ENCODE peak calls at places on chromosome 7, in seven cellular contexts. O, J, D, T, R, V and Y are unnamed samples.
A peak's percentile ranks its signal among the peaks of the same experiment; 100 is the strongest.

GRCh38 chr7:132858251-132858650 is 223.6 kb downstream of the CHCHD3 start:
- DNase-seq in O (no peak), V (no peak), T (no peak), R (no peak), D (no peak), J (no peak), Y (no peak)

GRCh38 chr7:148124477-148124876 is 466.1 kb upstream of the C7orf33 start:
- DNase-seq in D (no peak), R (no peak), J (no peak), V (no peak), O (no peak), T (no peak), Y (no peak)

GRCh38 chr7:33156441-33156840 is 27.1 kb downstream of the BBS9 start:
- DNase-seq in J (no peak), T (no peak), V (no peak), R (no peak), D (no peak), O (no peak), Y (no peak)

GRCh38 chr7:100974021-100974420 is 4.7 kb downstream of the MUC12 start:
- DNase-seq in T (no peak), D (no peak), J (no peak), R (no peak), O (no peak), V (no peak), Y (no peak)

GRCh38 chr7:141073641-141074161 is at the start of gene TMEM178B:
- DNase-seq in T (no peak), R (peak; percentile 69), V (no peak), D (peak; percentile 68), O (peak; percentile 35), J (no peak), Y (no peak)

GRCh38 chr7:30996261-30996660 is 32.5 kb downstream of the GHRHR start:
- DNase-seq in R (no peak), D (no peak), O (no peak), J (peak; percentile 76), V (no peak), T (peak; percentile 48), Y (no peak)

GRCh38 chr7:12865593-12865992 is 178.2 kb downstream of the ARL4A start:
- DNase-seq in V (no peak), J (no peak), R (no peak), T (no peak), D (no peak), O (no peak), Y (no peak)

GRCh38 chr7:48899932-48900331 is 24.4 kb upstream of the CDC14C start:
- DNase-seq in J (no peak), O (no peak), D (no peak), V (no peak), T (no peak), R (no peak), Y (no peak)

GRCh38 chr7:26944486-26944885 is 80.1 kb upstream of the SKAP2 start:
- DNase-seq in R (no peak), V (no peak), J (no peak), O (no peak), D (no peak), T (no peak), Y (no peak)

GRCh38 chr7:29622335-29623265 is 59.0 kb downstream of the PRR15 start:
- DNase-seq in D (no peak), T (no peak), R (no peak), V (no peak), O (no peak), J (no peak), Y (peak; percentile 29)

GRCh38 chr7:97018126-97018601 is 6.5 kb downstream of the DLX5 start:
- DNase-seq in V (no peak), O (peak; percentile 29), R (no peak), J (no peak), T (no peak), D (peak; percentile 55), Y (no peak)

GRCh38 chr7:81499262-81500116 is 270.4 kb downstream of the HGF start:
- DNase-seq in O (peak; percentile 64), J (no peak), D (peak; percentile 87), V (no peak), R (no peak), T (no peak), Y (no peak)

GRCh38 chr7:18013936-18014335 is 13.7 kb downstream of the PRPS1L1 start:
- DNase-seq in J (no peak), R (no peak), T (no peak), D (no peak), V (no peak), O (no peak), Y (no peak)

GRCh38 chr7:78220754-78221153 is 422.2 kb downstream of the PHTF2 start:
- DNase-seq in T (no peak), D (no peak), R (no peak), J (no peak), O (no peak), V (no peak), Y (no peak)

GRCh38 chr7:155358948-155359712 is 61.5 kb downstream of the INSIG1 start:
- DNase-seq in O (no peak), D (no peak), R (no peak), V (no peak), T (no peak), J (no peak), Y (no peak)

GRCh38 chr7:114929570-114929969 is 7.7 kb downstream of the MDFIC start:
- DNase-seq in V (no peak), R (no peak), O (no peak), T (no peak), D (no peak), J (no peak), Y (no peak)

GRCh38 chr7:138246391-138246790 is 170.1 kb downstream of the AKR1D1 start:
- DNase-seq in D (peak; percentile 52), T (no peak), R (no peak), J (no peak), V (no peak), O (no peak), Y (no peak)

GRCh38 chr7:80453699-80454340 is 58.0 kb downstream of the GNAT3 start:
- DNase-seq in R (no peak), J (no peak), D (peak; percentile 31), V (no peak), O (peak; percentile 3), T (no peak), Y (no peak)

GRCh38 chr7:106058925-106059324 is 53.2 kb downstream of the SYPL1 start:
- DNase-seq in J (no peak), R (no peak), V (no peak), D (no peak), T (no peak), O (no peak), Y (no peak)

GRCh38 chr7:99762680-99763327 is 21.2 kb downstream of the CYP3A4 start:
- DNase-seq in O (no peak), J (no peak), V (no peak), T (peak; percentile 59), R (no peak), D (no peak), Y (peak; percentile 24)

GRCh38 chr7:82530361-82530760 is 86.8 kb upstream of the CACNA2D1 start:
- DNase-seq in T (no peak), D (no peak), O (no peak), J (no peak), R (no peak), V (no peak), Y (no peak)

GRCh38 chr7:70696139-70696782 is 435.7 kb upstream of the GALNT17 start:
- DNase-seq in T (no peak), V (no peak), R (no peak), D (no peak), O (peak; percentile 24), J (no peak), Y (no peak)

GRCh38 chr7:142130282-142130681 is 18.8 kb downstream of the MGAM2 start:
- DNase-seq in V (no peak), R (no peak), O (no peak), D (no peak), T (no peak), J (no peak), Y (no peak)

GRCh38 chr7:16261654-16262053 is 159.7 kb downstream of the CRPPA start:
- DNase-seq in V (no peak), T (no peak), J (no peak), D (no peak), O (no peak), R (no peak), Y (no peak)

GRCh38 chr7:112449902-112450806 is at the start of gene IFRD1:
- DNase-seq in D (peak; percentile 100), O (peak; percentile 98), R (peak; percentile 99), T (peak; percentile 100), J (peak; percentile 100), V (peak; percentile 99), Y (peak; percentile 99)
- H3K4me1 ChIP-seq in D (peaks cover 14% of the 10 kb centered on the region), O (no peaks in the 10 kb centered on the region), R (no peaks in the 10 kb centered on the region), T (peaks cover 12% of the 10 kb centered on the region), J (peaks cover 39% of the 10 kb centered on the region), V (peaks cover 39% of the 10 kb centered on the region), Y (peaks cover 15% of the 10 kb centered on the region)

DNA sequence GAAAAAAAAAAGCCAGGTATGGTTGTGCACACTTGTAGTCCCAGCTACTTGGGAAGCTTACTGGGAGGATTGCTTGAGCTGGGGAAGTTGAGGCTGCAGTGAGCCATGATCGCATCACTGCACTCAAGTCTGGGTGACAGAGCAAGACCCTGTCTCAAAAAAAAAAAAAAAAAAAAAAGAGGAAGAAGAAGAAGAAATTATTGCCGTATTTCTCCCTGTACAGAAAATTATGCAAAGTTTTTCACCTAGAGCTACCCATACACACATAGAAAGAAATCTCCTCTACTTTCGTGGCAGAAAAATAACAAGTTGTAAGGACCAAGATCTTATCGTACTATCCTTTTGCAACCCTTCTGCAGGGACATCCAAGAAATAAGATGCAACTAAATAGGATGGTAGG is 25.5 kb downstream of the AKR1B1 start:
- DNase-seq in D (no peak), R (no peak), T (no peak), J (no peak), V (no peak), O (no peak), Y (no peak)
- H3K27ac ChIP-seq in D (no peak overlapping the region), R (no peak overlapping the region), T (no peak overlapping the region), J (no peak overlapping the region), V (no peak overlapping the region), O (no peak overlapping the region), Y (no peak overlapping the region)

DNA sequence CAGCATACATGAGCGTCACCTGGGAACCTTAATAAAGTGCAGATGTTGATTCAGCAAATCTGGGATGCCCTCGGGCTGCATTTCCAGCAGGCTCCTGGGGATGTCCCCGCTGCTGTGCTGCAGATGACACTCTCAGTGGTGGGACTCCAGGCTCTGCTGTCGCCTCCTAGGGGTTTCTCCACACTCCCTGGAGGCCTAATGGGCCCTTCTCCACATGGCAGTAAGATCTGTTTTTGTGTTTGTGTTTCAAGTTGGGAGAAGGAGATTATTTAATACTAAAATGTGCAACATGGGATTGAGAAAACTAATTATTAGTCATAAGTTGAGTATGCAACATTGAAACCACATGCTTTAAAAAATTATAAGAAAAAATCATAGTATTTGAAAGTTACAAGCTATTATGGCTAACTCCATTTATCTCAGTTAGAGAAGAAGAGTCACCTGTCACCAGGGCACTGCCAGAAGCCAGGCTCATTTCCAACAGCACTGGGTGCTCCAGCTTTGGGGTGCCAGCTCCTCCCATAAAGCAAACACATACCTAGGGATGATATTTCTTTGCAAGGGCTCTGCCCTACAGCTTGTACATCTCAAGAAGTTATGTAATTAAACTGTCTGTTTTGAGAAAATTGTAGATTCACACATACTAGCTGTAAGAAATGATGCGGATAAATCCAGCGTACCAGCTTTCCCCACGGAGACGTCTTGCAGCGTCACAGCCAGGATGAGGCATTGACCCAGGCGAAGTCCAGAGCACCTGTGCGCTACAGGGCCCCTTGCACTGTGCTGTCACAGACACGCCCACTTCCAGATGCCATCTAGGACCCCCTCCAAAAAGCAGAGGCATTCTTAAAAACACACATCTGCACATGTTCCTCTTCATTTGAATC is 106.4 kb downstream of the EGFR start:
- DNase-seq in R (no peak), J (no peak), V (no peak), O (no peak), T (no peak), D (peak; percentile 35), Y (no peak)
- H3K4me1 ChIP-seq in R (no peaks in the 10 kb centered on the region), J (peaks cover 57% of the 10 kb centered on the region), V (peaks cover 72% of the 10 kb centered on the region), O (peaks cover 9% of the 10 kb centered on the region), T (peaks cover 42% of the 10 kb centered on the region), D (peaks cover 16% of the 10 kb centered on the region), Y (peaks cover 64% of the 10 kb centered on the region)

GRCh38 chr7:64908358-64908757 is 5.3 kb downstream of the ZNF273 start:
- DNase-seq in R (no peak), D (no peak), V (no peak), O (no peak), T (no peak), J (no peak), Y (no peak)
- H3K27ac ChIP-seq in R (no peak overlapping the region), D (no peak overlapping the region), V (no peak overlapping the region), O (no peak overlapping the region), T (no peak overlapping the region), J (no peak overlapping the region), Y (no peak overlapping the region)